ENCODE peak calls at places on chromosomes 7 and 10, in nine cellular contexts. One of them, this sample, is unnamed.

GRCh38 chr10:132538031-132538789 is 623 bp downstream of the INPP5A start:
- DNase-seq in foreskin fibroblast: peak; percentile 17
- DNase-seq in CD14-positive monocyte: peak; percentile 45
- DNase-seq in activated effector memory CD4-positive, alpha-beta T cell treated with Interleukin-2 at 50 U/mL for 16 hours: no peak
- DNase-seq in adipocyte: no peak
- DNase-seq in renal cortical epithelial cell: no peak
- DNase-seq in RWPE1: no peak
- DNase-seq in stimulated activated CD4-positive, alpha-beta T cell treated with anti-CD3 and anti-CD28 coated beads, Interleukin-1b, Interleukin-23, amount 100 ng/mL, for 1 hour: no peak
- DNase-seq in WTC11: peak; percentile 22
- DNase-seq in this sample: no peak

GRCh38 chr7:116231543-116232401 is 21.4 kb downstream of the TES start:
- DNase-seq in CD14-positive monocyte: no peak
- DNase-seq in renal cortical epithelial cell: peak; percentile 79
- DNase-seq in stimulated activated CD4-positive, alpha-beta T cell treated with anti-CD3 and anti-CD28 coated beads, Interleukin-1b, Interleukin-23, amount 100 ng/mL, for 1 hour: no peak
- DNase-seq in foreskin fibroblast: peak; percentile 68
- DNase-seq in RWPE1: no peak
- DNase-seq in WTC11: no peak
- DNase-seq in adipocyte: peak; percentile 68
- DNase-seq in activated effector memory CD4-positive, alpha-beta T cell treated with Interleukin-2 at 50 U/mL for 16 hours: no peak
- DNase-seq in this sample: no peak

GRCh38 chr7:120272261-120272895 is 597 bp upstream of the KCND2 start:
- DNase-seq in activated effector memory CD4-positive, alpha-beta T cell treated with Interleukin-2 at 50 U/mL for 16 hours: no peak
- DNase-seq in RWPE1: peak; percentile 56
- DNase-seq in adipocyte: peak; percentile 79
- DNase-seq in renal cortical epithelial cell: peak; percentile 60
- DNase-seq in stimulated activated CD4-positive, alpha-beta T cell treated with anti-CD3 and anti-CD28 coated beads, Interleukin-1b, Interleukin-23, amount 100 ng/mL, for 1 hour: no peak
- DNase-seq in foreskin fibroblast: peak; percentile 56
- DNase-seq in WTC11: peak; percentile 34
- DNase-seq in CD14-positive monocyte: no peak
- DNase-seq in this sample: peak; percentile 8

GRCh38 chr10:82924711-82925110 is 1049.7 kb downstream of the NRG3 start:
- DNase-seq in WTC11: no peak
- DNase-seq in foreskin fibroblast: peak; percentile 19
- DNase-seq in renal cortical epithelial cell: no peak
- DNase-seq in stimulated activated CD4-positive, alpha-beta T cell treated with anti-CD3 and anti-CD28 coated beads, Interleukin-1b, Interleukin-23, amount 100 ng/mL, for 1 hour: no peak
- DNase-seq in RWPE1: no peak
- DNase-seq in CD14-positive monocyte: no peak
- DNase-seq in adipocyte: peak; percentile 45
- DNase-seq in activated effector memory CD4-positive, alpha-beta T cell treated with Interleukin-2 at 50 U/mL for 16 hours: no peak
- DNase-seq in this sample: no peak

GRCh38 chr7:2629740-2630681 is 1.8 kb upstream of the TTYH3 start:
- DNase-seq in activated effector memory CD4-positive, alpha-beta T cell treated with Interleukin-2 at 50 U/mL for 16 hours: no peak
- DNase-seq in foreskin fibroblast: no peak
- DNase-seq in stimulated activated CD4-positive, alpha-beta T cell treated with anti-CD3 and anti-CD28 coated beads, Interleukin-1b, Interleukin-23, amount 100 ng/mL, for 1 hour: no peak
- DNase-seq in adipocyte: no peak
- DNase-seq in RWPE1: no peak
- DNase-seq in CD14-positive monocyte: no peak
- DNase-seq in WTC11: no peak
- DNase-seq in renal cortical epithelial cell: peak; percentile 67
- DNase-seq in this sample: peak; percentile 79

GRCh38 chr7:64433590-64433989 is 119.8 kb downstream of the ZNF736 start:
- DNase-seq in CD14-positive monocyte: no peak
- DNase-seq in foreskin fibroblast: no peak
- DNase-seq in WTC11: no peak
- DNase-seq in adipocyte: no peak
- DNase-seq in stimulated activated CD4-positive, alpha-beta T cell treated with anti-CD3 and anti-CD28 coated beads, Interleukin-1b, Interleukin-23, amount 100 ng/mL, for 1 hour: no peak
- DNase-seq in activated effector memory CD4-positive, alpha-beta T cell treated with Interleukin-2 at 50 U/mL for 16 hours: no peak
- DNase-seq in renal cortical epithelial cell: no peak
- DNase-seq in RWPE1: no peak
- DNase-seq in this sample: no peak

GRCh38 chr10:43110318-43111071 is 27.8 kb upstream of the CSGALNACT2 start:
- DNase-seq in adipocyte: peak; percentile 76
- DNase-seq in foreskin fibroblast: peak; percentile 82
- DNase-seq in activated effector memory CD4-positive, alpha-beta T cell treated with Interleukin-2 at 50 U/mL for 16 hours: no peak
- DNase-seq in RWPE1: peak; percentile 31
- DNase-seq in CD14-positive monocyte: peak; percentile 43
- DNase-seq in renal cortical epithelial cell: no peak
- DNase-seq in WTC11: no peak
- DNase-seq in stimulated activated CD4-positive, alpha-beta T cell treated with anti-CD3 and anti-CD28 coated beads, Interleukin-1b, Interleukin-23, amount 100 ng/mL, for 1 hour: no peak
- DNase-seq in this sample: no peak

GRCh38 chr7:140060788-140061606 is 1.8 kb downstream of the PARP12 start:
- DNase-seq in WTC11: no peak
- DNase-seq in RWPE1: no peak
- DNase-seq in stimulated activated CD4-positive, alpha-beta T cell treated with anti-CD3 and anti-CD28 coated beads, Interleukin-1b, Interleukin-23, amount 100 ng/mL, for 1 hour: no peak
- DNase-seq in renal cortical epithelial cell: no peak
- DNase-seq in CD14-positive monocyte: no peak
- DNase-seq in foreskin fibroblast: peak; percentile 38
- DNase-seq in activated effector memory CD4-positive, alpha-beta T cell treated with Interleukin-2 at 50 U/mL for 16 hours: no peak
- DNase-seq in adipocyte: peak; percentile 14
- DNase-seq in this sample: peak; percentile 43

GRCh38 chr10:94174838-94175237 is 181.1 kb downstream of the PLCE1 start:
- DNase-seq in stimulated activated CD4-positive, alpha-beta T cell treated with anti-CD3 and anti-CD28 coated beads, Interleukin-1b, Interleukin-23, amount 100 ng/mL, for 1 hour: no peak
- DNase-seq in activated effector memory CD4-positive, alpha-beta T cell treated with Interleukin-2 at 50 U/mL for 16 hours: no peak
- DNase-seq in WTC11: no peak
- DNase-seq in RWPE1: no peak
- DNase-seq in CD14-positive monocyte: no peak
- DNase-seq in renal cortical epithelial cell: no peak
- DNase-seq in foreskin fibroblast: no peak
- DNase-seq in adipocyte: peak; percentile 58
- DNase-seq in this sample: no peak

GRCh38 chr7:16960566-16960965 is 78.8 kb upstream of the AGR3 start:
- DNase-seq in RWPE1: no peak
- DNase-seq in adipocyte: no peak
- DNase-seq in renal cortical epithelial cell: no peak
- DNase-seq in activated effector memory CD4-positive, alpha-beta T cell treated with Interleukin-2 at 50 U/mL for 16 hours: no peak
- DNase-seq in CD14-positive monocyte: no peak
- DNase-seq in stimulated activated CD4-positive, alpha-beta T cell treated with anti-CD3 and anti-CD28 coated beads, Interleukin-1b, Interleukin-23, amount 100 ng/mL, for 1 hour: no peak
- DNase-seq in foreskin fibroblast: peak; percentile 31
- DNase-seq in WTC11: no peak
- DNase-seq in this sample: no peak

GRCh38 chr10:7527468-7527867 is 116.6 kb upstream of the SFMBT2 start:
- DNase-seq in CD14-positive monocyte: no peak
- DNase-seq in RWPE1: no peak
- DNase-seq in stimulated activated CD4-positive, alpha-beta T cell treated with anti-CD3 and anti-CD28 coated beads, Interleukin-1b, Interleukin-23, amount 100 ng/mL, for 1 hour: no peak
- DNase-seq in foreskin fibroblast: no peak
- DNase-seq in activated effector memory CD4-positive, alpha-beta T cell treated with Interleukin-2 at 50 U/mL for 16 hours: no peak
- DNase-seq in WTC11: no peak
- DNase-seq in adipocyte: no peak
- DNase-seq in renal cortical epithelial cell: no peak
- DNase-seq in this sample: no peak

GRCh38 chr7:69780377-69780776 is 182.1 kb downstream of the AUTS2 start:
- DNase-seq in CD14-positive monocyte: no peak
- DNase-seq in stimulated activated CD4-positive, alpha-beta T cell treated with anti-CD3 and anti-CD28 coated beads, Interleukin-1b, Interleukin-23, amount 100 ng/mL, for 1 hour: no peak
- DNase-seq in RWPE1: peak; percentile 4
- DNase-seq in activated effector memory CD4-positive, alpha-beta T cell treated with Interleukin-2 at 50 U/mL for 16 hours: no peak
- DNase-seq in foreskin fibroblast: no peak
- DNase-seq in renal cortical epithelial cell: peak; percentile 44
- DNase-seq in adipocyte: peak; percentile 35
- DNase-seq in WTC11: peak; percentile 36
- DNase-seq in this sample: no peak

GRCh38 chr10:34010891-34011290 is 676.4 kb upstream of the NRP1 start:
- DNase-seq in foreskin fibroblast: peak; percentile 44
- DNase-seq in RWPE1: no peak
- DNase-seq in adipocyte: no peak
- DNase-seq in stimulated activated CD4-positive, alpha-beta T cell treated with anti-CD3 and anti-CD28 coated beads, Interleukin-1b, Interleukin-23, amount 100 ng/mL, for 1 hour: no peak
- DNase-seq in renal cortical epithelial cell: peak; percentile 67
- DNase-seq in CD14-positive monocyte: no peak
- DNase-seq in activated effector memory CD4-positive, alpha-beta T cell treated with Interleukin-2 at 50 U/mL for 16 hours: no peak
- DNase-seq in WTC11: no peak
- DNase-seq in this sample: peak; percentile 49

GRCh38 chr7:78924581-78924980 is 528.9 kb downstream of the MAGI2 start:
- DNase-seq in renal cortical epithelial cell: peak; percentile 20
- DNase-seq in WTC11: no peak
- DNase-seq in foreskin fibroblast: peak; percentile 50
- DNase-seq in adipocyte: peak; percentile 63
- DNase-seq in RWPE1: peak; percentile 14
- DNase-seq in CD14-positive monocyte: no peak
- DNase-seq in activated effector memory CD4-positive, alpha-beta T cell treated with Interleukin-2 at 50 U/mL for 16 hours: no peak
- DNase-seq in stimulated activated CD4-positive, alpha-beta T cell treated with anti-CD3 and anti-CD28 coated beads, Interleukin-1b, Interleukin-23, amount 100 ng/mL, for 1 hour: no peak
- DNase-seq in this sample: no peak

GRCh38 chr7:1160665-1161010 is 642 bp upstream of the ZFAND2A start:
- DNase-seq in RWPE1: no peak
- DNase-seq in stimulated activated CD4-positive, alpha-beta T cell treated with anti-CD3 and anti-CD28 coated beads, Interleukin-1b, Interleukin-23, amount 100 ng/mL, for 1 hour: no peak
- DNase-seq in renal cortical epithelial cell: no peak
- DNase-seq in adipocyte: peak; percentile 43
- DNase-seq in foreskin fibroblast: peak; percentile 42
- DNase-seq in WTC11: no peak
- DNase-seq in CD14-positive monocyte: no peak
- DNase-seq in activated effector memory CD4-positive, alpha-beta T cell treated with Interleukin-2 at 50 U/mL for 16 hours: no peak
- DNase-seq in this sample: peak; percentile 73

GRCh38 chr7:95476072-95476845 is 9.5 kb upstream of the ASB4 start:
- DNase-seq in WTC11: no peak
- DNase-seq in RWPE1: no peak
- DNase-seq in stimulated activated CD4-positive, alpha-beta T cell treated with anti-CD3 and anti-CD28 coated beads, Interleukin-1b, Interleukin-23, amount 100 ng/mL, for 1 hour: no peak
- DNase-seq in foreskin fibroblast: no peak
- DNase-seq in adipocyte: no peak
- DNase-seq in renal cortical epithelial cell: peak; percentile 6
- DNase-seq in activated effector memory CD4-positive, alpha-beta T cell treated with Interleukin-2 at 50 U/mL for 16 hours: no peak
- DNase-seq in CD14-positive monocyte: no peak
- DNase-seq in this sample: no peak

GRCh38 chr10:124725791-124726190 is 18.4 kb downstream of the FAM53B start:
- DNase-seq in stimulated activated CD4-positive, alpha-beta T cell treated with anti-CD3 and anti-CD28 coated beads, Interleukin-1b, Interleukin-23, amount 100 ng/mL, for 1 hour: no peak
- DNase-seq in foreskin fibroblast: no peak
- DNase-seq in CD14-positive monocyte: no peak
- DNase-seq in activated effector memory CD4-positive, alpha-beta T cell treated with Interleukin-2 at 50 U/mL for 16 hours: no peak
- DNase-seq in adipocyte: no peak
- DNase-seq in RWPE1: no peak
- DNase-seq in renal cortical epithelial cell: no peak
- DNase-seq in WTC11: no peak
- DNase-seq in this sample: no peak

GRCh38 chr7:24812313-24812945 is 55.2 kb upstream of the GSDME start:
- DNase-seq in renal cortical epithelial cell: peak; percentile 32
- DNase-seq in WTC11: peak; percentile 63
- DNase-seq in CD14-positive monocyte: peak; percentile 56
- DNase-seq in stimulated activated CD4-positive, alpha-beta T cell treated with anti-CD3 and anti-CD28 coated beads, Interleukin-1b, Interleukin-23, amount 100 ng/mL, for 1 hour: no peak
- DNase-seq in adipocyte: peak; percentile 80
- DNase-seq in foreskin fibroblast: peak; percentile 70
- DNase-seq in activated effector memory CD4-positive, alpha-beta T cell treated with Interleukin-2 at 50 U/mL for 16 hours: no peak
- DNase-seq in RWPE1: peak; percentile 60
- DNase-seq in this sample: no peak

GRCh38 chr7:66050990-66051424 is 24.6 kb upstream of the ASL start:
- DNase-seq in WTC11: no peak
- DNase-seq in RWPE1: peak; percentile 68
- DNase-seq in CD14-positive monocyte: no peak
- DNase-seq in foreskin fibroblast: peak; percentile 99
- DNase-seq in activated effector memory CD4-positive, alpha-beta T cell treated with Interleukin-2 at 50 U/mL for 16 hours: no peak
- DNase-seq in stimulated activated CD4-positive, alpha-beta T cell treated with anti-CD3 and anti-CD28 coated beads, Interleukin-1b, Interleukin-23, amount 100 ng/mL, for 1 hour: no peak
- DNase-seq in adipocyte: peak; percentile 95
- DNase-seq in renal cortical epithelial cell: peak; percentile 99
- DNase-seq in this sample: peak; percentile 81

GRCh38 chr10:34916368-34916767 is 101.3 kb upstream of the PARD3 start:
- DNase-seq in stimulated activated CD4-positive, alpha-beta T cell treated with anti-CD3 and anti-CD28 coated beads, Interleukin-1b, Interleukin-23, amount 100 ng/mL, for 1 hour: no peak
- DNase-seq in foreskin fibroblast: peak; percentile 84
- DNase-seq in WTC11: no peak
- DNase-seq in renal cortical epithelial cell: peak; percentile 93
- DNase-seq in adipocyte: peak; percentile 79
- DNase-seq in CD14-positive monocyte: no peak
- DNase-seq in RWPE1: peak; percentile 38
- DNase-seq in activated effector memory CD4-positive, alpha-beta T cell treated with Interleukin-2 at 50 U/mL for 16 hours: no peak
- DNase-seq in this sample: peak; percentile 37

GRCh38 chr10:103333934-103334520 is 16.9 kb downstream of the PCGF6 start:
- DNase-seq in renal cortical epithelial cell: peak; percentile 38
- DNase-seq in foreskin fibroblast: peak; percentile 43
- DNase-seq in RWPE1: peak; percentile 32
- DNase-seq in CD14-positive monocyte: no peak
- DNase-seq in adipocyte: peak; percentile 71
- DNase-seq in WTC11: no peak
- DNase-seq in stimulated activated CD4-positive, alpha-beta T cell treated with anti-CD3 and anti-CD28 coated beads, Interleukin-1b, Interleukin-23, amount 100 ng/mL, for 1 hour: no peak
- DNase-seq in activated effector memory CD4-positive, alpha-beta T cell treated with Interleukin-2 at 50 U/mL for 16 hours: no peak
- DNase-seq in this sample: no peak

GRCh38 chr7:1312098-1313070 is 79.7 kb downstream of the UNCX start:
- DNase-seq in renal cortical epithelial cell: no peak
- DNase-seq in WTC11: no peak
- DNase-seq in activated effector memory CD4-positive, alpha-beta T cell treated with Interleukin-2 at 50 U/mL for 16 hours: no peak
- DNase-seq in RWPE1: no peak
- DNase-seq in stimulated activated CD4-positive, alpha-beta T cell treated with anti-CD3 and anti-CD28 coated beads, Interleukin-1b, Interleukin-23, amount 100 ng/mL, for 1 hour: no peak
- DNase-seq in foreskin fibroblast: no peak
- DNase-seq in CD14-positive monocyte: peak; percentile 33
- DNase-seq in adipocyte: no peak
- DNase-seq in this sample: no peak

GRCh38 chr10:68121862-68122261 is 12.6 kb downstream of the MYPN start:
- DNase-seq in RWPE1: no peak
- DNase-seq in foreskin fibroblast: no peak
- DNase-seq in renal cortical epithelial cell: no peak
- DNase-seq in stimulated activated CD4-positive, alpha-beta T cell treated with anti-CD3 and anti-CD28 coated beads, Interleukin-1b, Interleukin-23, amount 100 ng/mL, for 1 hour: no peak
- DNase-seq in activated effector memory CD4-positive, alpha-beta T cell treated with Interleukin-2 at 50 U/mL for 16 hours: no peak
- DNase-seq in CD14-positive monocyte: no peak
- DNase-seq in adipocyte: no peak
- DNase-seq in WTC11: no peak
- DNase-seq in this sample: peak; percentile 25

GRCh38 chr10:103793920-103794883 is 61.2 kb downstream of the SH3PXD2A start:
- DNase-seq in stimulated activated CD4-positive, alpha-beta T cell treated with anti-CD3 and anti-CD28 coated beads, Interleukin-1b, Interleukin-23, amount 100 ng/mL, for 1 hour: no peak
- DNase-seq in RWPE1: no peak
- DNase-seq in foreskin fibroblast: no peak
- DNase-seq in adipocyte: no peak
- DNase-seq in activated effector memory CD4-positive, alpha-beta T cell treated with Interleukin-2 at 50 U/mL for 16 hours: no peak
- DNase-seq in WTC11: no peak
- DNase-seq in CD14-positive monocyte: no peak
- DNase-seq in renal cortical epithelial cell: no peak
- DNase-seq in this sample: no peak

GRCh38 chr10:101400529-101400928 is 46.6 kb downstream of the BTRC start:
- DNase-seq in adipocyte: no peak
- DNase-seq in foreskin fibroblast: no peak
- DNase-seq in RWPE1: no peak
- DNase-seq in activated effector memory CD4-positive, alpha-beta T cell treated with Interleukin-2 at 50 U/mL for 16 hours: no peak
- DNase-seq in stimulated activated CD4-positive, alpha-beta T cell treated with anti-CD3 and anti-CD28 coated beads, Interleukin-1b, Interleukin-23, amount 100 ng/mL, for 1 hour: no peak
- DNase-seq in renal cortical epithelial cell: peak; percentile 68
- DNase-seq in WTC11: no peak
- DNase-seq in CD14-positive monocyte: no peak
- DNase-seq in this sample: no peak

GRCh38 chr10:6204341-6205191 is 1.8 kb downstream of the PFKFB3 start:
- DNase-seq in foreskin fibroblast: peak; percentile 89
- DNase-seq in activated effector memory CD4-positive, alpha-beta T cell treated with Interleukin-2 at 50 U/mL for 16 hours: no peak
- DNase-seq in WTC11: no peak
- DNase-seq in stimulated activated CD4-positive, alpha-beta T cell treated with anti-CD3 and anti-CD28 coated beads, Interleukin-1b, Interleukin-23, amount 100 ng/mL, for 1 hour: no peak
- DNase-seq in CD14-positive monocyte: peak; percentile 43
- DNase-seq in renal cortical epithelial cell: peak; percentile 50
- DNase-seq in adipocyte: peak; percentile 83
- DNase-seq in RWPE1: peak; percentile 89
- DNase-seq in this sample: peak; percentile 93

GRCh38 chr7:4834601-4835397 is 27.0 kb downstream of the PAPOLB start:
- DNase-seq in RWPE1: no peak
- DNase-seq in adipocyte: no peak
- DNase-seq in CD14-positive monocyte: no peak
- DNase-seq in stimulated activated CD4-positive, alpha-beta T cell treated with anti-CD3 and anti-CD28 coated beads, Interleukin-1b, Interleukin-23, amount 100 ng/mL, for 1 hour: no peak
- DNase-seq in WTC11: no peak
- DNase-seq in foreskin fibroblast: no peak
- DNase-seq in renal cortical epithelial cell: no peak
- DNase-seq in activated effector memory CD4-positive, alpha-beta T cell treated with Interleukin-2 at 50 U/mL for 16 hours: no peak
- DNase-seq in this sample: no peak

GRCh38 chr7:108525327-108525984 is 479 bp downstream of the PNPLA8 start:
- DNase-seq in RWPE1: peak; percentile 81
- DNase-seq in renal cortical epithelial cell: peak; percentile 88
- DNase-seq in WTC11: peak; percentile 80
- DNase-seq in activated effector memory CD4-positive, alpha-beta T cell treated with Interleukin-2 at 50 U/mL for 16 hours: no peak
- DNase-seq in stimulated activated CD4-positive, alpha-beta T cell treated with anti-CD3 and anti-CD28 coated beads, Interleukin-1b, Interleukin-23, amount 100 ng/mL, for 1 hour: peak; percentile 3
- DNase-seq in adipocyte: peak; percentile 88
- DNase-seq in CD14-positive monocyte: peak; percentile 59
- DNase-seq in foreskin fibroblast: peak; percentile 88
- DNase-seq in this sample: peak; percentile 79